ENCODE peak calls at places on chromosomes 5 and 9, in four cellular contexts. Y, S, I and K are unnamed samples.

GRCh38 chr9:74683322-74683721 is 186.2 kb downstream of the RORB start:
- DNase-seq in I (no peak), S (no peak), Y (no peak), K (no peak)

GRCh38 chr5:149962040-149962439 is 1.5 kb downstream of the SLC26A2 start:
- DNase-seq in S (no peak), I (no peak), Y (no peak), K (no peak)

GRCh38 chr9:127776195-127776918 is 2.1 kb downstream of the SH2D3C start:
- DNase-seq in S (no peak), I (no peak), Y (no peak), K (no peak)

GRCh38 chr5:9924614-9925013 is 294.5 kb upstream of the TAS2R1 start:
- DNase-seq in I (no peak), S (peak; percentile 88), Y (no peak), K (no peak)

GRCh38 chr9:89609426-89610006 is 4.7 kb downstream of the GADD45G start:
- DNase-seq in I (no peak), Y (no peak), S (no peak), K (no peak)

GRCh38 chr5:113520429-113520828 is 6.9 kb downstream of the YTHDC2 start:
- DNase-seq in S (no peak), Y (no peak), I (no peak), K (no peak)

GRCh38 chr5:165624547-165624946 is 2119.1 kb downstream of the MAT2B start:
- DNase-seq in I (no peak), Y (no peak), S (no peak), K (no peak)

GRCh38 chr5:173527671-173528070 is 88.8 kb downstream of the BOD1 start:
- DNase-seq in S (no peak), I (no peak), Y (no peak), K (no peak)

GRCh38 chr5:95850391-95850894 is 27.9 kb upstream of the GLRX start:
- DNase-seq in I (no peak), Y (no peak), S (no peak), K (no peak)

GRCh38 chr9:111934747-111935146 is 38.1 kb downstream of the UGCG start:
- DNase-seq in I (no peak), Y (no peak), S (no peak), K (no peak)

GRCh38 chr9:1978941-1979340 is 36.2 kb upstream of the SMARCA2 start:
- DNase-seq in Y (no peak), S (no peak), I (no peak), K (no peak)

GRCh38 chr5:174231961-174232487 is 186.5 kb downstream of the NSG2 start:
- DNase-seq in Y (no peak), S (no peak), I (no peak), K (no peak)

DNA sequence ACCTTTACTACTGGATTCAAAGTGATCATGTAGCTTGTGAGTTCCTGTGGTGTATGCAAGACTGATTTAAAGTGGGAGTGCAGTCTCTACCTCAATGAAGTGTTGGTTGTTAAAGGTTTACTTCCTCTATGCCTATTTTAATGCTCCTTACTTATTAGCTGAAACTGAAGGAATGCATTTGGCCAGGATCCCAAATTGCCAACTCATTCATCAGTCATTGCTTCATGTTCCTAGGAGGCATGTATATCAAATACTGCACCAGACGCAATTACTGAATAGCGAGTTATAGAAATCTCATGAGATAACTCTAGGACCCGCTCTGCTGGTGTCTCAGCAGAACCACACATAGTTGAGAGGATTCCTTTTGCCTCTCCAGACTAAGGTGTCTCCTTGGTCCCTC is 143.0 kb upstream of the RPS23 start:
- DNase-seq in Y (no peak), I (no peak), S (peak; percentile 98), K (no peak)
- TF ChIP-seq CTCF in Y (no peak), I (no peak), S (peak; percentile 31), K (peak; percentile 66)

DNA sequence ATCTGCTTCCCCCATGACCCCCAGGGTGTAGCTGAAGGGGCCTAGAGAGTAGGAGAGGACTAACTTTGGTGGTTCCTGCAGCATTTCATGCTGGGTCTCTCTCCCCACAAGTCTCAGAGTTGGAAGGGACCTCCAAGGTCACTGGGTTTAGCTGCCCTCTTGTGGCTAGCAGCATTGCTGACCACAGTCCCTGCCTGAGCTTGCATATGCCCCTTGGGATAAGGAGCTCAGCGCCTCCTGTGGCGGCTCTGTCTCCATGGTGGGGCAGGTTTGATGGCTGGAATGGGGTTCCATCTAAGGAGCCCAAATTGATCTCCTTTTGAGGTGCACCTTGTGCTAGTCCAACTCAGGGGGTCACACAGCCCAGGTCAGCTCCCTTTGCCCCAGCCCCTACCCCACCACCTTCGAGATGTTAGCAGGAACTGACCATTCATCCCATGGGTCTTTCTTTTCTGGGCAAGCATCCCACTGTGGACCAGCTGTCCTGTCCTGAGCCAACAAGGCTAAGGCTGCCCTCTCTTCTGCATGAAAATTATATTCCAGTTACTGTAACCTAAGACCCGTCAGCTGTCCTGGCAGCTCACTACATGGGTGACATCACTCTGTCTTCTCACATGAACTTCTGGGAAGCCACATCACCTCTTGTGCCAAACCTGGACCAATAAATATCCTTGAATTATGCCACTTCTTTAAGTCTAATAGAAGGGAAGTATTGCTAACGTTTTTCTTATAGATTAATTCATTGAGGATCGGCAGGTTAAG is 196.2 kb downstream of the HSPA4 start:
- DNase-seq in Y (no peak), S (no peak), I (peak; percentile 38), K (no peak)
- TF ChIP-seq CTCF in Y (peak; percentile 28), S (peak; percentile 67), I (peak; percentile 55), K (peak; percentile 65)

GRCh38 chr5:137891849-137892248 is 2.6 kb downstream of the PKD2L2 start:
- DNase-seq in Y (no peak), S (no peak), I (no peak), K (no peak)
- TF ChIP-seq CTCF in Y (no peak), S (no peak), I (peak; percentile 53), K (peak; percentile 38)

DNA sequence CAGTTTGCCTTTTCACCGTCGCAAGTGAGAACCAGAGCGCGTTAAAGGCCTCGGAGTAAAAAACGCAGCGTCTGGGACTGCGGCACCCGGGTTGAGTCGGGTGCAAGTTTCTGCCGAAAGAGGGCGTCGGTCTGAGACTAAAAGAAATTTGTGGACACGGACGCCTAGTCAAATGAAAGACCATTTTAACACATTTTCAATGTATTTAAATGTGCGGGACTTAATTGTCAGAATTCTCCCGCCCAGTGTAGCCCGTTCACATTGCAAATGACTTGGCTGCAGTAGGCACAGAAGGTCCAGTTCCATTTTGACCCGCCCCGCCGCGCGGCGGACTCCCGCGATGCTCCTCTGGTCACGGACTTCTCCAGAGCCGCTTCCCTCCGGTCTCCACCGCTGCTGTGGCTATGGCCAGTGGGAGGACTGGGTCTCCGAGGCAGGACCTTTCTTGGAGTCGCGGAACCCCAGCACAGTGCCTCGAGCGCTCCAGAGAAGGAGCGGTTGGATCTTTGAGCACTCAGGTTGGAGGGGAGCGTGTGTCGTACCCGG is 1.3 kb upstream of the NPR3 start:
- DNase-seq in S (peak; percentile 39), Y (peak; percentile 87), I (peak; percentile 70), K (peak; percentile 92)
- TF ChIP-seq CTCF in S (peak; percentile 81), Y (peak; percentile 75), I (peak; percentile 84), K (peak; percentile 97)